ENCODE peak calls at places on chromosome 1, in five cellular contexts. U, E, M, A and C are unnamed samples.
A peak's percentile ranks its signal among the peaks of the same experiment; 100 is the strongest.

GRCh38 chr1:157403608-157404007 is 148.7 kb downstream of the FCRL5 start:
- DNase-seq in U (no peak), E (no peak), M (no peak), A (no peak), C (no peak)

GRCh38 chr1:156581661-156582387 is 2.3 kb downstream of the TTC24 start:
- DNase-seq in U (no peak), E (no peak), M (no peak), A (no peak), C (no peak)

GRCh38 chr1:58815680-58816071 is 31.8 kb upstream of the JUN start:
- DNase-seq in U (no peak), E (no peak), M (peak; percentile 53), A (peak; percentile 32), C (peak; percentile 72)

GRCh38 chr1:114349891-114350605 is 161.0 kb downstream of the TRIM33 start:
- DNase-seq in U (no peak), E (no peak), M (no peak), A (no peak), C (no peak)

GRCh38 chr1:201499795-201500669 is 6.9 kb downstream of the CSRP1 start:
- DNase-seq in U (no peak), E (no peak), M (peak; percentile 46), A (no peak), C (no peak)

GRCh38 chr1:159913451-159914192 is 11.7 kb downstream of the TAGLN2 start:
- DNase-seq in U (no peak), E (no peak), M (no peak), A (peak; percentile 78), C (no peak)

GRCh38 chr1:26349196-26349885 is 4.6 kb downstream of the CRYBG2 start:
- DNase-seq in U (peak; percentile 39), E (no peak), M (peak; percentile 89), A (no peak), C (peak; percentile 89)

GRCh38 chr1:3630914-3631313 is 6.1 kb downstream of the TPRG1L start:
- DNase-seq in U (no peak), E (no peak), M (no peak), A (no peak), C (no peak)

GRCh38 chr1:18760156-18760555 is 99.3 kb downstream of the TAS1R2 start:
- DNase-seq in U (no peak), E (no peak), M (no peak), A (no peak), C (no peak)

GRCh38 chr1:107965112-107965991 is at the start of gene VAV3:
- DNase-seq in U (peak; percentile 61), E (peak; percentile 2), M (peak; percentile 58), A (peak; percentile 28), C (peak; percentile 41)

GRCh38 chr1:84634536-84635205 is 55.6 kb downstream of the SSX2IP start:
- DNase-seq in U (no peak), E (no peak), M (peak; percentile 11), A (no peak), C (peak; percentile 97)

GRCh38 chr1:20194224-20194623 is 7.9 kb upstream of the PLA2G2C start:
- DNase-seq in U (no peak), E (no peak), M (no peak), A (no peak), C (peak; percentile 45)

GRCh38 chr1:226679853-226680516 is 59.1 kb downstream of the ITPKB start:
- DNase-seq in U (peak; percentile 64), E (peak; percentile 79), M (peak; percentile 65), A (peak; percentile 77), C (peak; percentile 67)